ENCODE peak calls at places on chromosomes 3 and 15, in seven cellular contexts. One of them, this sample, is unnamed.

GRCh38 chr15:88833196-88833595 is 30.0 kb downstream of the ACAN start:
- DNase-seq in CD8-positive, alpha-beta T cell: no peak
- DNase-seq in ovary: no peak
- DNase-seq in brain microvascular endothelial cell: no peak
- DNase-seq in uterus: no peak
- DNase-seq in hepatocyte: no peak
- DNase-seq in right atrium auricular region: no peak
- DNase-seq in this sample: no peak

GRCh38 chr3:118801899-118802298 is 232.7 kb downstream of the IGSF11 start:
- DNase-seq in CD8-positive, alpha-beta T cell: no peak
- DNase-seq in ovary: no peak
- DNase-seq in brain microvascular endothelial cell: no peak
- DNase-seq in uterus: no peak
- DNase-seq in hepatocyte: no peak
- DNase-seq in right atrium auricular region: no peak
- DNase-seq in this sample: peak

GRCh38 chr3:117443014-117443413 is 733.4 kb downstream of the TUSC7 start:
- DNase-seq in CD8-positive, alpha-beta T cell: no peak
- DNase-seq in ovary: no peak
- DNase-seq in brain microvascular endothelial cell: no peak
- DNase-seq in uterus: no peak
- DNase-seq in hepatocyte: no peak
- DNase-seq in right atrium auricular region: no peak
- DNase-seq in this sample: no peak

GRCh38 chr3:168647582-168647981 is 551.9 kb upstream of the GOLIM4 start:
- DNase-seq in CD8-positive, alpha-beta T cell: no peak
- DNase-seq in ovary: no peak
- DNase-seq in brain microvascular endothelial cell: no peak
- DNase-seq in uterus: no peak
- DNase-seq in hepatocyte: no peak
- DNase-seq in right atrium auricular region: no peak
- DNase-seq in this sample: no peak

GRCh38 chr3:103295974-103296570 is 861.3 kb downstream of the ZPLD1 start:
- DNase-seq in CD8-positive, alpha-beta T cell: no peak
- DNase-seq in ovary: no peak
- DNase-seq in brain microvascular endothelial cell: peak
- DNase-seq in uterus: no peak
- DNase-seq in hepatocyte: peak
- DNase-seq in right atrium auricular region: no peak
- DNase-seq in this sample: no peak

GRCh38 chr3:14203521-14204079 is 25.0 kb downstream of the LSM3 start:
- DNase-seq in CD8-positive, alpha-beta T cell: peak
- DNase-seq in ovary: peak
- DNase-seq in brain microvascular endothelial cell: peak
- DNase-seq in uterus: peak
- DNase-seq in hepatocyte: peak
- DNase-seq in right atrium auricular region: peak
- DNase-seq in this sample: peak

GRCh38 chr3:28036599-28037575 is 204.5 kb upstream of the CMC1 start:
- DNase-seq in CD8-positive, alpha-beta T cell: no peak
- DNase-seq in ovary: no peak
- DNase-seq in brain microvascular endothelial cell: no peak
- DNase-seq in uterus: no peak
- DNase-seq in hepatocyte: no peak
- DNase-seq in right atrium auricular region: no peak
- DNase-seq in this sample: no peak

GRCh38 chr3:111803123-111803593 is 55.9 kb upstream of the PHLDB2 start:
- DNase-seq in CD8-positive, alpha-beta T cell: no peak
- DNase-seq in ovary: peak
- DNase-seq in brain microvascular endothelial cell: peak
- DNase-seq in uterus: peak
- DNase-seq in hepatocyte: peak
- DNase-seq in right atrium auricular region: peak
- DNase-seq in this sample: peak

GRCh38 chr3:2156244-2156847 is 57.7 kb downstream of the CNTN4 start:
- DNase-seq in CD8-positive, alpha-beta T cell: no peak
- DNase-seq in ovary: no peak
- DNase-seq in brain microvascular endothelial cell: no peak
- DNase-seq in uterus: no peak
- DNase-seq in hepatocyte: peak
- DNase-seq in right atrium auricular region: no peak
- DNase-seq in this sample: no peak

GRCh38 chr3:38031022-38031994 is 1.9 kb upstream of the PLCD1 start:
- DNase-seq in CD8-positive, alpha-beta T cell: no peak
- DNase-seq in ovary: peak
- DNase-seq in brain microvascular endothelial cell: no peak
- DNase-seq in uterus: peak
- DNase-seq in hepatocyte: peak
- DNase-seq in right atrium auricular region: no peak
- DNase-seq in this sample: no peak

GRCh38 chr3:56939759-56940323 is 120.6 kb upstream of the SPATA12 start:
- DNase-seq in CD8-positive, alpha-beta T cell: no peak
- DNase-seq in ovary: no peak
- DNase-seq in brain microvascular endothelial cell: no peak
- DNase-seq in uterus: no peak
- DNase-seq in hepatocyte: no peak
- DNase-seq in right atrium auricular region: no peak
- DNase-seq in this sample: no peak

GRCh38 chr3:160919942-160920341 is 163.9 kb downstream of the PPM1L start:
- DNase-seq in CD8-positive, alpha-beta T cell: no peak
- DNase-seq in ovary: no peak
- DNase-seq in brain microvascular endothelial cell: no peak
- DNase-seq in uterus: no peak
- DNase-seq in hepatocyte: no peak
- DNase-seq in right atrium auricular region: no peak
- DNase-seq in this sample: no peak

GRCh38 chr3:133763797-133764734 is 17.9 kb downstream of the TF start:
- DNase-seq in CD8-positive, alpha-beta T cell: no peak
- DNase-seq in ovary: no peak
- DNase-seq in brain microvascular endothelial cell: no peak
- DNase-seq in uterus: no peak
- DNase-seq in hepatocyte: peak
- DNase-seq in right atrium auricular region: no peak
- DNase-seq in this sample: no peak

GRCh38 chr3:44395714-44396113 is 57.1 kb downstream of the TCAIM start:
- DNase-seq in CD8-positive, alpha-beta T cell: no peak
- DNase-seq in ovary: peak
- DNase-seq in brain microvascular endothelial cell: no peak
- DNase-seq in uterus: no peak
- DNase-seq in hepatocyte: no peak
- DNase-seq in right atrium auricular region: no peak
- DNase-seq in this sample: no peak

GRCh38 chr3:107846282-107846852 is 244.5 kb downstream of the CD47 start:
- DNase-seq in CD8-positive, alpha-beta T cell: no peak
- DNase-seq in ovary: peak
- DNase-seq in brain microvascular endothelial cell: peak
- DNase-seq in uterus: peak
- DNase-seq in hepatocyte: peak
- DNase-seq in right atrium auricular region: peak
- DNase-seq in this sample: peak

GRCh38 chr3:185746470-185746869 is 78.4 kb downstream of the IGF2BP2 start:
- DNase-seq in CD8-positive, alpha-beta T cell: no peak
- DNase-seq in ovary: no peak
- DNase-seq in brain microvascular endothelial cell: no peak
- DNase-seq in uterus: no peak
- DNase-seq in hepatocyte: no peak
- DNase-seq in right atrium auricular region: no peak
- DNase-seq in this sample: no peak

GRCh38 chr3:185740133-185740532 is 84.7 kb downstream of the IGF2BP2 start:
- DNase-seq in CD8-positive, alpha-beta T cell: no peak
- DNase-seq in ovary: no peak
- DNase-seq in brain microvascular endothelial cell: no peak
- DNase-seq in uterus: no peak
- DNase-seq in hepatocyte: no peak
- DNase-seq in right atrium auricular region: no peak
- DNase-seq in this sample: no peak

GRCh38 chr3:185750015-185750414 is 74.8 kb downstream of the IGF2BP2 start:
- DNase-seq in CD8-positive, alpha-beta T cell: no peak
- DNase-seq in ovary: no peak
- DNase-seq in brain microvascular endothelial cell: no peak
- DNase-seq in uterus: no peak
- DNase-seq in hepatocyte: no peak
- DNase-seq in right atrium auricular region: no peak
- DNase-seq in this sample: no peak

GRCh38 chr3:185750702-185751101 is 74.1 kb downstream of the IGF2BP2 start:
- DNase-seq in CD8-positive, alpha-beta T cell: no peak
- DNase-seq in ovary: no peak
- DNase-seq in brain microvascular endothelial cell: no peak
- DNase-seq in uterus: no peak
- DNase-seq in hepatocyte: no peak
- DNase-seq in right atrium auricular region: no peak
- DNase-seq in this sample: no peak

DNA sequence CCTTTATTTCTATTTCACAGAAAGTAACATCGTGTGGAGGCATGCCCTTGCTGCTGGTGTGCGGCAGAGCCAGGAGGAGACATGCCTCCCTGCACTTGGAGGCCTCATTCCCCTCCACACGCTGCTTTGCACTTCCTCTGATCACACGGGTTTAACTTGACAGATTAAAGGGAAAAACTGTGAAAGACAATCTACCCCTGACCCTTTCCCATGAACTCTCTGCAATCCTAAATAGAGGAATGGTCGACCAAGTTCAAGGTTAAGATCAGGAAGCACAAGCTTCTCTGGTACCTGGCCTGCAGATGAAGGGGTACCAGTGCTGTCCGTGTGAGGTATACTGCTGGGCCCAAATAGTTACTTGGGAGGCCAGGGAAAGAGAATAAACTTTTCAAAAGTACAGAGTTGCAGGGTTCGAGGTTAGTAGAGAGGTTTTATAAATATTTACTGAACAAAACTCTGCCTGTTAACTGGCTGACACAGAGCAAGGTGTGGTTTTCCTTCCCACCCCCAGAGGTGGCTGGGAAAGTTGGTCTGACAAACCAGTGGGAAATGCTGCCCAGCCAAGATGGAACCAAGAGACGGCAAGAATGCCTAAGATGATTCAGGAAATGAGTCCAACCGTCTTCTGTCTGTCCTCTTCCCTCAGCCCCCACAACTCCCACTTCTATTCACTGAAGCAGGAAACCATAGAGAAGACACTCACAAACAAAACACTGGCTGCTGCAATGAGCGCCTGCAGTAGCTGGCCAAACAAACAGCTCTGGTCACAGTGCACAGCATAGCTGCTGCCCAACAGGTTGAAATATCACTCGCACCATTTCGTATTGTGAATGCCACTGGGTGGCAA is 79.6 kb downstream of the IGF2BP2 start:
- DNase-seq in CD8-positive, alpha-beta T cell: no peak
- DNase-seq in ovary: no peak
- DNase-seq in brain microvascular endothelial cell: peak
- DNase-seq in uterus: no peak
- DNase-seq in hepatocyte: no peak
- DNase-seq in right atrium auricular region: no peak
- DNase-seq in this sample: no peak
- H3K4me3 ChIP-seq in CD8-positive, alpha-beta T cell: no peak
- H3K4me3 ChIP-seq in ovary: no peak
- H3K4me3 ChIP-seq in brain microvascular endothelial cell: no peak
- H3K4me3 ChIP-seq in uterus: no peak
- H3K4me3 ChIP-seq in hepatocyte: no peak
- H3K4me3 ChIP-seq in right atrium auricular region: no peak
- H3K4me3 ChIP-seq in this sample: no peak

GRCh38 chr3:151976211-151977050 is 103.0 kb downstream of the SUCNR1 start:
- DNase-seq in CD8-positive, alpha-beta T cell: no peak
- DNase-seq in ovary: no peak
- DNase-seq in brain microvascular endothelial cell: peak
- DNase-seq in uterus: no peak
- DNase-seq in hepatocyte: peak
- DNase-seq in right atrium auricular region: no peak
- DNase-seq in this sample: no peak
- TF ChIP-seq CTCF in CD8-positive, alpha-beta T cell: no peak
- TF ChIP-seq CTCF in ovary: no peak
- TF ChIP-seq CTCF in brain microvascular endothelial cell: no peak
- TF ChIP-seq CTCF in uterus: no peak
- TF ChIP-seq CTCF in hepatocyte: no peak
- TF ChIP-seq CTCF in right atrium auricular region: no peak
- TF ChIP-seq CTCF in this sample: no peak

GRCh38 chr15:99716540-99716939 is 16.7 kb downstream of the LYSMD4 start:
- DNase-seq in CD8-positive, alpha-beta T cell: no peak
- DNase-seq in ovary: no peak
- DNase-seq in brain microvascular endothelial cell: no peak
- DNase-seq in uterus: no peak
- DNase-seq in hepatocyte: no peak
- DNase-seq in right atrium auricular region: no peak
- DNase-seq in this sample: no peak
- H3K4me3 ChIP-seq in CD8-positive, alpha-beta T cell: no peak
- H3K4me3 ChIP-seq in ovary: no peak
- H3K4me3 ChIP-seq in brain microvascular endothelial cell: no peak
- H3K4me3 ChIP-seq in uterus: no peak
- H3K4me3 ChIP-seq in hepatocyte: no peak
- H3K4me3 ChIP-seq in right atrium auricular region: no peak
- H3K4me3 ChIP-seq in this sample: no peak

GRCh38 chr3:59607628-59608027 is 557.8 kb upstream of the CFAP20DC start:
- DNase-seq in CD8-positive, alpha-beta T cell: no peak
- DNase-seq in ovary: no peak
- DNase-seq in brain microvascular endothelial cell: no peak
- DNase-seq in uterus: no peak
- DNase-seq in hepatocyte: peak
- DNase-seq in right atrium auricular region: no peak
- DNase-seq in this sample: no peak
- TF ChIP-seq CTCF in CD8-positive, alpha-beta T cell: no peak
- TF ChIP-seq CTCF in ovary: no peak
- TF ChIP-seq CTCF in brain microvascular endothelial cell: peak
- TF ChIP-seq CTCF in uterus: no peak
- TF ChIP-seq CTCF in hepatocyte: peak
- TF ChIP-seq CTCF in right atrium auricular region: peak
- TF ChIP-seq CTCF in this sample: peak

DNA sequence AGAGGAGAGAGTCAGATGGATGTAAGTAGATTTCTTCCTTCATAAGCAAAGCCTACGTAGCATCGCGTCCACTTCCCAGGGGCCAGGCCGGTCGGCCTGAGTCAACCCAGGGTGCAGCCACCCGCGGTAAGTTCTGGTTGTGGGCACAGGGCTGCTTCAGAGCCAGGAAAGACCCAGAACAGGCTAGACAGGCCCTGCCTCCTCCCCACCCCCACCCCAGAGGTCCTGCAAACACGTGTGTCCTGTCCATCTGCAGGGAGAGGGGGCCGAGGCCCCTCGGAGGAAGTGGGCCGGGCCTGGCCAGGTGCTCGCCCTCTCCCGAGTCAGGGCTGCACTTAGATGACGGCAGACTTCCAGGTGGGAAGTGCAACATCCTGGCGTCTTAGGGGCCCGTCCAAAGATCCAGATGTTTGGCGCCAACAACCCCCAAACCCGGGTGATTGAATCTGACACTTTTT is 100.8 kb upstream of the ALDH1A3 start:
- DNase-seq in CD8-positive, alpha-beta T cell: no peak
- DNase-seq in ovary: no peak
- DNase-seq in brain microvascular endothelial cell: no peak
- DNase-seq in uterus: peak
- DNase-seq in hepatocyte: peak
- DNase-seq in right atrium auricular region: peak
- DNase-seq in this sample: no peak
- H3K4me3 ChIP-seq in CD8-positive, alpha-beta T cell: no peak
- H3K4me3 ChIP-seq in ovary: no peak
- H3K4me3 ChIP-seq in brain microvascular endothelial cell: no peak
- H3K4me3 ChIP-seq in uterus: no peak
- H3K4me3 ChIP-seq in hepatocyte: no peak
- H3K4me3 ChIP-seq in right atrium auricular region: no peak
- H3K4me3 ChIP-seq in this sample: no peak

DNA sequence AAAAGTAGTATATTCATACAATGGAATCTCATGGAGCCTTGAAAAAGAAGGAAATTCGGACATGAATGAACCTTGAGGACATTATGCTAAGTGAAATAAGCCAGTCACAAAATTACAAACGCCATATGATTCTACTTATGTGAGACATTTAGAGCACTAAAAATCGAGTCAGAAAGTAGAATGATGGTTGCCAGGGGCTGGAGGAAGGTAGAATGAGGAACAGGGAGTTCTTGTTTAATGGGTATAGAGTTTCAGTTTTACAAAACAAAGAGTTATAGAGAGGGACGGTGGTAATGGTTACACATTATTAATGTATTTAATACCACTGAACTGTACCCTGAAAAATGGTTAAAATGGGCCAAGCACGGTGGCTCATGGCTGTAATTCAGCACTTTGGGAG is 19.5 kb downstream of the UBXN7 start:
- DNase-seq in CD8-positive, alpha-beta T cell: no peak
- DNase-seq in ovary: no peak
- DNase-seq in brain microvascular endothelial cell: no peak
- DNase-seq in uterus: no peak
- DNase-seq in hepatocyte: no peak
- DNase-seq in right atrium auricular region: no peak
- DNase-seq in this sample: no peak
- TF ChIP-seq CTCF in CD8-positive, alpha-beta T cell: no peak
- TF ChIP-seq CTCF in ovary: no peak
- TF ChIP-seq CTCF in brain microvascular endothelial cell: no peak
- TF ChIP-seq CTCF in uterus: no peak
- TF ChIP-seq CTCF in hepatocyte: no peak
- TF ChIP-seq CTCF in right atrium auricular region: no peak
- TF ChIP-seq CTCF in this sample: no peak

This sample was measured in heart right ventricle.